ENCODE peak calls at places on chromosomes 11 and 22, in five cellular contexts. One of them, this sample, is unnamed.
A peak's percentile ranks its signal among the peaks of the same experiment; 100 is the strongest.

GRCh38 chr11:36774603-36775002 is 176.6 kb upstream of the RAG2 start:
- DNase-seq in H1: no peak
- DNase-seq in ovary: no peak
- DNase-seq in A549: no peak
- DNase-seq in GM12878: no peak
- DNase-seq in this sample: no peak

GRCh38 chr11:469684-470667 is 19.9 kb downstream of the PTDSS2 start:
- DNase-seq in H1: no peak
- DNase-seq in ovary: peak; percentile 77
- DNase-seq in A549: peak; percentile 58
- DNase-seq in GM12878: no peak
- DNase-seq in this sample: peak; percentile 89

GRCh38 chr11:78365381-78365792 is 52.2 kb downstream of the GAB2 start:
- DNase-seq in H1: peak; percentile 61
- DNase-seq in ovary: no peak
- DNase-seq in A549: peak; percentile 41
- DNase-seq in GM12878: no peak
- DNase-seq in this sample: no peak

GRCh38 chr22:28950567-28951411 is 67.4 kb downstream of the ZNRF3 start:
- DNase-seq in H1: no peak
- DNase-seq in ovary: no peak
- DNase-seq in A549: no peak
- DNase-seq in GM12878: no peak
- DNase-seq in this sample: no peak

GRCh38 chr22:22369962-22370265 is 125.3 kb downstream of the VPREB1 start:
- DNase-seq in H1: no peak
- DNase-seq in ovary: no peak
- DNase-seq in A549: no peak
- DNase-seq in GM12878: no peak
- DNase-seq in this sample: no peak

GRCh38 chr11:101428918-101429317 is 154.9 kb downstream of the TRPC6 start:
- DNase-seq in H1: no peak
- DNase-seq in ovary: no peak
- DNase-seq in A549: peak; percentile 46
- DNase-seq in GM12878: no peak
- DNase-seq in this sample: no peak

GRCh38 chr11:8267831-8268529 is 4.3 kb upstream of the LMO1 start:
- DNase-seq in H1: peak; percentile 73
- DNase-seq in ovary: no peak
- DNase-seq in A549: no peak
- DNase-seq in GM12878: no peak
- DNase-seq in this sample: peak; percentile 44

GRCh38 chr11:114219559-114220349 is 76.4 kb upstream of the NNMT start:
- DNase-seq in H1: no peak
- DNase-seq in ovary: no peak
- DNase-seq in A549: no peak
- DNase-seq in GM12878: no peak
- DNase-seq in this sample: no peak

GRCh38 chr11:114307524-114308203 is 11.5 kb downstream of the NNMT start:
- DNase-seq in H1: no peak
- DNase-seq in ovary: peak; percentile 48
- DNase-seq in A549: no peak
- DNase-seq in GM12878: no peak
- DNase-seq in this sample: peak; percentile 80

GRCh38 chr11:114358711-114359110 is 41.6 kb downstream of the C11orf71 start:
- DNase-seq in H1: no peak
- DNase-seq in ovary: no peak
- DNase-seq in A549: no peak
- DNase-seq in GM12878: no peak
- DNase-seq in this sample: no peak

GRCh38 chr22:35446365-35446764 is 46.4 kb downstream of the MCM5 start:
- DNase-seq in H1: no peak
- DNase-seq in ovary: no peak
- DNase-seq in A549: no peak
- DNase-seq in GM12878: no peak
- DNase-seq in this sample: peak; percentile 91

GRCh38 chr11:125393331-125393730 is 102.7 kb downstream of the FEZ1 start:
- DNase-seq in H1: no peak
- DNase-seq in ovary: no peak
- DNase-seq in A549: no peak
- DNase-seq in GM12878: no peak
- DNase-seq in this sample: peak; percentile 24

GRCh38 chr11:97722065-97722464 is 1298.7 kb upstream of the CNTN5 start:
- DNase-seq in H1: no peak
- DNase-seq in ovary: no peak
- DNase-seq in A549: peak; percentile 1
- DNase-seq in GM12878: no peak
- DNase-seq in this sample: no peak

GRCh38 chr22:43001271-43002197 is 13.4 kb downstream of the PACSIN2 start:
- DNase-seq in H1: no peak
- DNase-seq in ovary: no peak
- DNase-seq in A549: no peak
- DNase-seq in GM12878: no peak
- DNase-seq in this sample: peak; percentile 50

GRCh38 chr22:35617137-35617755 is at the start of gene MB:
- DNase-seq in H1: no peak
- DNase-seq in ovary: no peak
- DNase-seq in A549: no peak
- DNase-seq in GM12878: no peak
- DNase-seq in this sample: no peak

GRCh38 chr22:16793831-16794230 is 31.4 kb downstream of the XKR3 start:
- DNase-seq in H1: no peak
- DNase-seq in ovary: no peak
- DNase-seq in A549: no peak
- DNase-seq in GM12878: no peak
- DNase-seq in this sample: no peak

GRCh38 chr22:19480789-19481188 is 1.1 kb downstream of the CDC45 start:
- DNase-seq in H1: no peak
- DNase-seq in ovary: no peak
- DNase-seq in A549: no peak
- DNase-seq in GM12878: no peak
- DNase-seq in this sample: no peak

GRCh38 chr11:2586793-2587131 is 113.0 kb downstream of the KCNQ1OT1 start:
- DNase-seq in H1: no peak
- DNase-seq in ovary: peak; percentile 12
- DNase-seq in A549: no peak
- DNase-seq in GM12878: no peak
- DNase-seq in this sample: no peak

GRCh38 chr11:106344392-106344791 is 266.9 kb downstream of the AASDHPPT start:
- DNase-seq in H1: no peak
- DNase-seq in ovary: no peak
- DNase-seq in A549: no peak
- DNase-seq in GM12878: no peak
- DNase-seq in this sample: no peak

GRCh38 chr11:16216831-16217230 is 139.5 kb downstream of the SOX6 start:
- DNase-seq in H1: no peak
- DNase-seq in ovary: no peak
- DNase-seq in A549: no peak
- DNase-seq in GM12878: no peak
- DNase-seq in this sample: no peak

GRCh38 chr11:61356701-61357100 is 5.0 kb downstream of the CYB561A3 start:
- DNase-seq in H1: no peak
- DNase-seq in ovary: no peak
- DNase-seq in A549: no peak
- DNase-seq in GM12878: no peak
- DNase-seq in this sample: no peak

GRCh38 chr11:71543866-71544265 is 4.4 kb upstream of the KRTAP5-9 start:
- DNase-seq in H1: no peak
- DNase-seq in ovary: no peak
- DNase-seq in A549: no peak
- DNase-seq in GM12878: no peak
- DNase-seq in this sample: no peak

GRCh38 chr11:6625156-6625831 is 6.1 kb upstream of the TPP1 start:
- DNase-seq in H1: no peak
- DNase-seq in ovary: no peak
- DNase-seq in A549: no peak
- DNase-seq in GM12878: no peak
- DNase-seq in this sample: no peak

DNA sequence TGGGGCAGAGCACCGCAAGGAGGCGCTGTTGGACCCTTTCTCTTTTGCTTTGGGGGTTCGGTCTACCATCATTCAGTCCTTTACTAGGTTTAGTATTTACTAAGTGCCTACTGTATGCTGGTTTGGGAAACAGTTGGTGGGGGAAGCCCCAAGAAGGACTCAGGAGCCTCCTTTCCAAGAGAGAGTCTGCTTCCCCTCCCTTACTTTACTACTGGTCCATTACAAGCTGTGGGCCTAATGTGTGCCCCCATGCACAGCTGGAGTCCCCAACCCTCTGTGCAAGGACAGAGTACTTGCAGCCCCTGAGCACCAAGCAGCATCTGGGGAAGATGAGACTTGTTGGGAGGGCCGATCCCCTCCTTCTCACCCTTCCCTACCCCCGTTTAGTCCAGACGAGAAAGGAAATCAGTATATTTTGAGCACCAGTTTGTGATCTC is 876 bp upstream of the UBE2L6 start:
- DNase-seq in H1: peak; percentile 97
- DNase-seq in ovary: peak; percentile 90
- DNase-seq in A549: no peak
- DNase-seq in GM12878: peak; percentile 51
- DNase-seq in this sample: peak; percentile 90
- TF ChIP-seq EP300 in H1: no peak
- TF ChIP-seq EP300 in ovary: no peak
- TF ChIP-seq EP300 in A549: no peak
- TF ChIP-seq EP300 in GM12878: no peak
- TF ChIP-seq EP300 in this sample: no peak

DNA sequence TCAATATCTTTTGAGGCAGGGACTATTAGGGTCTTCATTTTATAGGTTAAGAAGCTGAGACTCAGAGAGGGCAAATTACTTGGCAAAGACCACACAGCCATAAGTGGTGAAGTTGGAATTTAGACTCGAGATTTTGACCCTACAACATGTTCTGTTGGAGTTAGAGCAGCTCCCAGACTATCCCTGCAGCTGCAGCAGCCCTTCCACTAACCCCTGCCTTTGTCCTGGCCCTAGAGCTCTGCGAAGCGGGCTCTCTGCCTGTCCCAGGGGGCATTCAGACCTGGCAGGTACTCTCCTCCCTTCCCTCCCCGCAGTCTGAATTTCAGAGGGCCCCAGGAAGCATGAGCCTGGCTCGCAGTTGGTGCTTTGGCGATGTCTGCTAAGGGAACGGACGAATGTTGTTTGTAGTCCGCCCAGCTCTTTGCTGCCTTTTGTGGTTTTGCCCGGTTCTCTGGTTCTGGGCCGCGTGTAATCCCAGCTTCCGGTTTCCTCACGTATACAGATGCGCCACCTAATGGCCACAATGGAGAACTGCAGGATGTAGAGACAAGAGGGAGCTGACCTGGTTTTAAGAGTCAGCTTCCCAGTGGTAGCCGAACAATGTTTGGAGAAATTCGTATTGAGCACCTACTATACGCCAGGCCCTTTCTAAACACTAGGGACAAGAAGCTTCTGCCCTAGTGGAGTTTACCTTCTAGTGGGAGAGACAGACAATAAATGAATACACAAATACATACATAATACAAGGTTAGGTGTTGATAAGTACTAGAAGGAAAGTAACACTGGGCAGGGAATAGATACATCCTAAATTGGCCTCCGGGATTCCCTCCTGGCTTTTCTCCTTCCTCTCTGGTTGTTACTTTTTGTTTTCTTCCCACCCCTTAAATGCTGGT is 125.2 kb downstream of the ST3GAL4 start:
- DNase-seq in H1: peak; percentile 80
- DNase-seq in ovary: peak; percentile 90
- DNase-seq in A549: peak; percentile 82
- DNase-seq in GM12878: peak; percentile 51
- DNase-seq in this sample: peak; percentile 93
- H3K4me3 ChIP-seq in H1: no peak overlapping the region
- H3K4me3 ChIP-seq in ovary: no peak overlapping the region
- H3K4me3 ChIP-seq in A549: no peak overlapping the region
- H3K4me3 ChIP-seq in GM12878: peak overlapping the region; percentile 56
- H3K4me3 ChIP-seq in this sample: peak overlapping the region; percentile 6

GRCh38 chr11:27215471-27216267 is 147.3 kb downstream of the CCDC34 start:
- DNase-seq in H1: peak; percentile 46
- DNase-seq in ovary: peak; percentile 39
- DNase-seq in A549: no peak
- DNase-seq in GM12878: no peak
- DNase-seq in this sample: no peak
- TF ChIP-seq EP300 in H1: no peak
- TF ChIP-seq EP300 in ovary: no peak
- TF ChIP-seq EP300 in A549: no peak
- TF ChIP-seq EP300 in GM12878: no peak
- TF ChIP-seq EP300 in this sample: no peak

GRCh38 chr22:26590525-26590858 is 560 bp upstream of the TPST2 start:
- DNase-seq in H1: no peak
- DNase-seq in ovary: no peak
- DNase-seq in A549: no peak
- DNase-seq in GM12878: no peak
- DNase-seq in this sample: no peak

GRCh38 chr22:26589845-26590524 is at the start of gene TPST2:
- DNase-seq in H1: peak; percentile 85
- DNase-seq in ovary: peak; percentile 81
- DNase-seq in A549: peak; percentile 60
- DNase-seq in GM12878: no peak
- DNase-seq in this sample: peak; percentile 86

GRCh38 chr22:26593763-26594162 is 3.8 kb upstream of the TPST2 start:
- DNase-seq in H1: no peak
- DNase-seq in ovary: no peak
- DNase-seq in A549: no peak
- DNase-seq in GM12878: no peak
- DNase-seq in this sample: no peak

GRCh38 chr22:26589367-26589844 is 526 bp downstream of the TPST2 start:
- DNase-seq in H1: peak; percentile 61
- DNase-seq in ovary: peak; percentile 35
- DNase-seq in A549: peak; percentile 20
- DNase-seq in GM12878: no peak
- DNase-seq in this sample: no peak

GRCh38 chr22:26592368-26593015 is 2.6 kb upstream of the TPST2 start:
- DNase-seq in H1: no peak
- DNase-seq in ovary: no peak
- DNase-seq in A549: no peak
- DNase-seq in GM12878: peak; percentile 72
- DNase-seq in this sample: no peak
- H3K4me3 ChIP-seq in H1: no peak overlapping the region
- H3K4me3 ChIP-seq in ovary: no peak overlapping the region
- H3K4me3 ChIP-seq in A549: no peak overlapping the region
- H3K4me3 ChIP-seq in GM12878: peak overlapping the region; percentile 6
- H3K4me3 ChIP-seq in this sample: no peak overlapping the region

This sample was measured in sigmoid colon.